ENCODE peak calls at places on chromosomes 11 and 22, in six cellular contexts. One of them, this sample, is unnamed.

GRCh38 chr11:128484172-128484571 is 103.2 kb downstream of the ETS1 start:
- DNase-seq in fibroblast of the aortic adventitia: no peak
- DNase-seq in iris pigment epithelial cell: no peak
- DNase-seq in kidney glomerular epithelial cell: no peak
- DNase-seq in left colon: no peak
- DNase-seq in ovary: no peak
- DNase-seq in this sample: no peak

GRCh38 chr11:70611166-70611565 is 212.8 kb downstream of the CTTN start:
- DNase-seq in iris pigment epithelial cell: no peak
- DNase-seq in ovary: no peak
- DNase-seq in kidney glomerular epithelial cell: no peak
- DNase-seq in fibroblast of the aortic adventitia: no peak
- DNase-seq in left colon: no peak
- DNase-seq in this sample: no peak

GRCh38 chr22:23823331-23823791 is 15.4 kb downstream of the DERL3 start:
- DNase-seq in kidney glomerular epithelial cell: no peak
- DNase-seq in fibroblast of the aortic adventitia: no peak
- DNase-seq in ovary: peak
- DNase-seq in iris pigment epithelial cell: no peak
- DNase-seq in left colon: no peak
- DNase-seq in this sample: no peak

GRCh38 chr11:10116588-10116987 is 177.4 kb downstream of the SBF2 start:
- DNase-seq in iris pigment epithelial cell: no peak
- DNase-seq in fibroblast of the aortic adventitia: no peak
- DNase-seq in left colon: no peak
- DNase-seq in ovary: no peak
- DNase-seq in kidney glomerular epithelial cell: no peak
- DNase-seq in this sample: no peak

GRCh38 chr11:3111919-3112690 is 53.0 kb downstream of the OSBPL5 start:
- DNase-seq in ovary: no peak
- DNase-seq in left colon: no peak
- DNase-seq in fibroblast of the aortic adventitia: no peak
- DNase-seq in iris pigment epithelial cell: peak
- DNase-seq in kidney glomerular epithelial cell: no peak
- DNase-seq in this sample: no peak

GRCh38 chr22:23245045-23245798 is 64.9 kb downstream of the BCR start:
- DNase-seq in ovary: no peak
- DNase-seq in fibroblast of the aortic adventitia: peak
- DNase-seq in left colon: no peak
- DNase-seq in kidney glomerular epithelial cell: no peak
- DNase-seq in iris pigment epithelial cell: peak
- DNase-seq in this sample: no peak

GRCh38 chr11:18696638-18697225 is 1.8 kb upstream of the TMEM86A start:
- DNase-seq in left colon: no peak
- DNase-seq in iris pigment epithelial cell: peak
- DNase-seq in fibroblast of the aortic adventitia: peak
- DNase-seq in kidney glomerular epithelial cell: no peak
- DNase-seq in ovary: no peak
- DNase-seq in this sample: no peak

GRCh38 chr11:78255919-78256318 is 67.2 kb downstream of the USP35 start:
- DNase-seq in ovary: no peak
- DNase-seq in kidney glomerular epithelial cell: no peak
- DNase-seq in iris pigment epithelial cell: no peak
- DNase-seq in fibroblast of the aortic adventitia: no peak
- DNase-seq in left colon: no peak
- DNase-seq in this sample: no peak

GRCh38 chr11:91960770-91961169 is 263.8 kb upstream of the FAT3 start:
- DNase-seq in iris pigment epithelial cell: no peak
- DNase-seq in fibroblast of the aortic adventitia: no peak
- DNase-seq in left colon: no peak
- DNase-seq in ovary: no peak
- DNase-seq in kidney glomerular epithelial cell: no peak
- DNase-seq in this sample: no peak